ENCODE peak calls at places on chromosomes 13 and 19, in ten cellular contexts. O, W, U, M, V, E, X, D, H and T are unnamed samples.

GRCh38 chr13:98839826-98840769 is 87.6 kb upstream of the SLC15A1 start:
- DNase-seq in O (no peak), W (peak), U (peak), M (peak), V (no peak), E (peak), X (no peak), D (no peak), H (peak), T (no peak)

GRCh38 chr19:5130371-5131030 is 161.6 kb downstream of the KDM4B start:
- DNase-seq in O (no peak), W (no peak), U (no peak), M (no peak), V (no peak), E (no peak), X (peak), D (no peak), H (no peak), T (no peak)

GRCh38 chr19:6947745-6948144 is 60.4 kb downstream of the ADGRE1 start:
- DNase-seq in O (peak), W (no peak), U (no peak), M (no peak), V (no peak), E (no peak), X (no peak), D (no peak), H (peak), T (no peak)

GRCh38 chr13:98307392-98307743 is 130.3 kb upstream of the RNF113B start:
- DNase-seq in O (no peak), W (no peak), U (no peak), M (no peak), V (no peak), E (no peak), X (no peak), D (no peak), H (no peak), T (no peak)

GRCh38 chr19:850221-850978 is 1.7 kb upstream of the ELANE start:
- DNase-seq in O (no peak), W (no peak), U (peak), M (peak), V (no peak), E (peak), X (no peak), D (no peak), H (peak), T (no peak)

GRCh38 chr19:48812094-48812929 is 1.5 kb upstream of the BCAT2 start:
- DNase-seq in O (peak), W (peak), U (peak), M (peak), V (peak), E (no peak), X (no peak), D (no peak), H (peak), T (no peak)

GRCh38 chr13:65929436-65929835 is 1300.7 kb downstream of the PCDH9 start:
- DNase-seq in O (no peak), W (no peak), U (no peak), M (no peak), V (no peak), E (no peak), X (no peak), D (no peak), H (no peak), T (no peak)

GRCh38 chr13:97948041-97948440 is 5.4 kb upstream of the IPO5 start:
- DNase-seq in O (no peak), W (no peak), U (no peak), M (no peak), V (no peak), E (no peak), X (no peak), D (no peak), H (no peak), T (no peak)

GRCh38 chr13:104143760-104144406 is 1077.7 kb upstream of the SLC10A2 start:
- DNase-seq in O (no peak), W (peak), U (no peak), M (no peak), V (no peak), E (no peak), X (no peak), D (peak), H (no peak), T (no peak)

GRCh38 chr19:36209372-36209771 is 5.1 kb downstream of the ZNF565 start:
- DNase-seq in O (no peak), W (no peak), U (no peak), M (no peak), V (no peak), E (no peak), X (no peak), D (no peak), H (no peak), T (no peak)

GRCh38 chr19:18541992-18542935 is 1.1 kb downstream of the FKBP8 start:
- DNase-seq in O (no peak), W (no peak), U (no peak), M (no peak), V (no peak), E (no peak), X (no peak), D (no peak), H (no peak), T (no peak)

GRCh38 chr13:111329641-111330040 is 9.2 kb downstream of the TEX29 start:
- DNase-seq in O (no peak), W (no peak), U (no peak), M (no peak), V (no peak), E (no peak), X (no peak), D (no peak), H (no peak), T (no peak)

GRCh38 chr19:18020212-18021067 is 12.5 kb downstream of the ARRDC2 start:
- DNase-seq in O (no peak), W (no peak), U (peak), M (peak), V (peak), E (no peak), X (no peak), D (no peak), H (peak), T (no peak)

GRCh38 chr13:73451120-73452029 is 392.6 kb downstream of the KLF5 start:
- DNase-seq in O (no peak), W (no peak), U (no peak), M (no peak), V (no peak), E (no peak), X (no peak), D (no peak), H (no peak), T (no peak)

GRCh38 chr13:33123066-33123940 is 107.1 kb downstream of the KL start:
- DNase-seq in O (no peak), W (no peak), U (peak), M (no peak), V (no peak), E (peak), X (no peak), D (no peak), H (peak), T (peak)

GRCh38 chr13:88107486-88108044 is 436.4 kb downstream of the SLITRK5 start:
- DNase-seq in O (no peak), W (no peak), U (no peak), M (no peak), V (peak), E (no peak), X (no peak), D (no peak), H (no peak), T (no peak)

GRCh38 chr19:41928754-41929535 is 696 bp upstream of the ERFL start:
- DNase-seq in O (no peak), W (no peak), U (no peak), M (no peak), V (no peak), E (peak), X (no peak), D (no peak), H (no peak), T (no peak)

GRCh38 chr19:16200038-16200775 is 2.5 kb downstream of the AP1M1 start:
- DNase-seq in O (no peak), W (no peak), U (no peak), M (no peak), V (no peak), E (no peak), X (no peak), D (no peak), H (peak), T (no peak)

GRCh38 chr13:65508745-65509144 is 1721.4 kb downstream of the PCDH9 start:
- DNase-seq in O (no peak), W (no peak), U (no peak), M (no peak), V (no peak), E (no peak), X (no peak), D (no peak), H (no peak), T (no peak)

GRCh38 chr19:18292460-18292809 is 11.0 kb upstream of the JUND start:
- DNase-seq in O (no peak), W (no peak), U (no peak), M (no peak), V (no peak), E (no peak), X (no peak), D (no peak), H (peak), T (no peak)

GRCh38 chr13:68064371-68064770 is 834.2 kb upstream of the PCDH9 start:
- DNase-seq in O (no peak), W (no peak), U (no peak), M (no peak), V (no peak), E (no peak), X (no peak), D (no peak), H (no peak), T (no peak)

GRCh38 chr19:41205995-41206394 is 13.0 kb downstream of the CYP2S1 start:
- DNase-seq in O (no peak), W (no peak), U (no peak), M (no peak), V (no peak), E (no peak), X (no peak), D (no peak), H (no peak), T (no peak)

GRCh38 chr13:113960276-113960948 is 13.5 kb downstream of the C13orf46 start:
- DNase-seq in O (no peak), W (no peak), U (no peak), M (no peak), V (no peak), E (no peak), X (no peak), D (no peak), H (no peak), T (no peak)

GRCh38 chr13:98297043-98297442 is 120.0 kb upstream of the RNF113B start:
- DNase-seq in O (no peak), W (peak), U (no peak), M (no peak), V (no peak), E (no peak), X (no peak), D (no peak), H (no peak), T (no peak)